ENCODE peak calls at places on chromosomes 13 and 19, in four cellular contexts. W is NCI-H2029; Z is ELF-1; V is activated CD8-positive, alpha-beta memory T cell treated with anti-CD3 and anti-CD28 coated beads for 1 hour. B is an unnamed sample.

GRCh38 chr13:109743706-109744453 is 42.5 kb downstream of the IRS2 start:
- DNase-seq in W (no peak), V (no peak), Z (peak), B (no peak)

GRCh38 chr19:13146763-13147563 is 3.2 kb downstream of the STX10 start:
- DNase-seq in W (no peak), V (no peak), Z (no peak), B (no peak)

GRCh38 chr13:113618455-113618854 is 33.9 kb downstream of the TFDP1 start:
- DNase-seq in V (no peak), Z (no peak), W (no peak), B (no peak)

GRCh38 chr13:101098873-101099272 is 317.4 kb downstream of the NALCN start:
- DNase-seq in V (no peak), W (no peak), Z (no peak), B (no peak)

GRCh38 chr19:1079566-1080111 is 12.7 kb downstream of the ARHGAP45 start:
- DNase-seq in V (no peak), W (no peak), Z (peak), B (no peak)

GRCh38 chr19:39941615-39942507 is 7.4 kb upstream of the FCGBP start:
- DNase-seq in V (peak), W (no peak), Z (no peak), B (no peak)

GRCh38 chr13:112722433-112723250 is 32.8 kb downstream of the ATP11A start:
- DNase-seq in V (no peak), Z (peak), W (no peak), B (peak)

GRCh38 chr19:17606786-17607185 is 51.3 kb downstream of the COLGALT1 start:
- DNase-seq in W (no peak), V (no peak), Z (no peak), B (no peak)

GRCh38 chr13:80363890-80364503 is 23.1 kb upstream of the SPRY2 start:
- DNase-seq in W (no peak), Z (peak), V (no peak), B (peak)

GRCh38 chr13:77016888-77017623 is 9.9 kb downstream of the FBXL3 start:
- DNase-seq in W (no peak), Z (no peak), V (no peak), B (no peak)

GRCh38 chr13:76991432-76991795 is 467 bp upstream of the CLN5 start:
- DNase-seq in Z (no peak), W (no peak), V (peak), B (no peak)

GRCh38 chr13:48535791-48536190 is 2.9 kb upstream of the RCBTB2 start:
- DNase-seq in V (no peak), W (no peak), Z (no peak), B (no peak)

GRCh38 chr13:66689628-66690027 is 540.5 kb downstream of the PCDH9 start:
- DNase-seq in W (no peak), Z (no peak), V (no peak), B (no peak)

GRCh38 chr19:40348961-40349507 is 539 bp downstream of the PLD3 start:
- DNase-seq in W (peak), V (no peak), Z (peak), B (peak)

GRCh38 chr13:111046590-111047141 is 68.4 kb upstream of the ARHGEF7 start:
- DNase-seq in W (no peak), Z (no peak), V (no peak), B (no peak)

GRCh38 chr13:79749985-79750551 is 269.1 kb downstream of the NDFIP2 start:
- DNase-seq in Z (peak), V (no peak), W (no peak), B (peak)

GRCh38 chr19:30029721-30030510 is 87.9 kb downstream of the URI1 start:
- DNase-seq in Z (no peak), V (no peak), W (no peak), B (peak)